ENCODE peak calls at places on chromosomes 11 and 22, in six cellular contexts. F, D, S, L, M and B are unnamed samples.
A peak's percentile ranks its signal among the peaks of the same experiment; 100 is the strongest.

GRCh38 chr22:23065495-23066122 is 4.7 kb upstream of the GNAZ start:
- DNase-seq in F (no peak), D (peak; percentile 4), S (no peak), L (peak; percentile 59), M (no peak), B (no peak)

GRCh38 chr11:74154621-74155281 is 16.1 kb downstream of the C2CD3 start:
- DNase-seq in F (peak; percentile 42), D (no peak), S (no peak), L (no peak), M (no peak), B (peak; percentile 11)

GRCh38 chr11:111298466-111299110 is at the start of gene POU2AF3:
- DNase-seq in F (no peak), D (peak; percentile 23), S (no peak), L (no peak), M (no peak), B (no peak)

GRCh38 chr11:29538339-29539036 is 478.3 kb downstream of the KCNA4 start:
- DNase-seq in F (no peak), D (no peak), S (no peak), L (no peak), M (no peak), B (no peak)

GRCh38 chr11:77771135-77771534 is 49.4 kb downstream of the RSF1 start:
- DNase-seq in F (no peak), D (no peak), S (no peak), L (no peak), M (no peak), B (no peak)

GRCh38 chr11:133889188-133889587 is 43.9 kb upstream of the SPATA19 start:
- DNase-seq in F (no peak), D (no peak), S (no peak), L (no peak), M (no peak), B (no peak)

GRCh38 chr22:36386900-36387663 is 685 bp downstream of the MYH9 start:
- DNase-seq in F (no peak), D (peak; percentile 28), S (no peak), L (no peak), M (no peak), B (peak; percentile 30)

GRCh38 chr11:47192111-47192510 is 5.9 kb upstream of the PACSIN3 start:
- DNase-seq in F (no peak), D (no peak), S (no peak), L (no peak), M (no peak), B (no peak)

GRCh38 chr11:24773326-24773725 is 276.5 kb downstream of the LUZP2 start:
- DNase-seq in F (no peak), D (no peak), S (no peak), L (no peak), M (no peak), B (no peak)

GRCh38 chr11:69442807-69443137 is 38.7 kb upstream of the LINC01488 start:
- DNase-seq in F (no peak), D (no peak), S (no peak), L (peak; percentile 67), M (peak; percentile 80), B (no peak)

GRCh38 chr11:17221968-17222367 is 14.2 kb upstream of the PIK3C2A start:
- DNase-seq in F (no peak), D (no peak), S (no peak), L (no peak), M (no peak), B (no peak)

GRCh38 chr11:130197386-130198035 is 37.9 kb downstream of the ST14 start:
- DNase-seq in F (no peak), D (no peak), S (no peak), L (no peak), M (no peak), B (no peak)

GRCh38 chr11:78801161-78801884 is 226.7 kb upstream of the NARS2 start:
- DNase-seq in F (peak; percentile 43), D (no peak), S (no peak), L (no peak), M (no peak), B (peak; percentile 91)

GRCh38 chr11:108511851-108512474 is 13.8 kb upstream of the POGLUT3 start:
- DNase-seq in F (peak; percentile 23), D (no peak), S (no peak), L (no peak), M (no peak), B (no peak)

GRCh38 chr11:19924321-19925115 is 211.9 kb downstream of the NAV2 start:
- DNase-seq in F (no peak), D (no peak), S (no peak), L (no peak), M (no peak), B (no peak)

DNA sequence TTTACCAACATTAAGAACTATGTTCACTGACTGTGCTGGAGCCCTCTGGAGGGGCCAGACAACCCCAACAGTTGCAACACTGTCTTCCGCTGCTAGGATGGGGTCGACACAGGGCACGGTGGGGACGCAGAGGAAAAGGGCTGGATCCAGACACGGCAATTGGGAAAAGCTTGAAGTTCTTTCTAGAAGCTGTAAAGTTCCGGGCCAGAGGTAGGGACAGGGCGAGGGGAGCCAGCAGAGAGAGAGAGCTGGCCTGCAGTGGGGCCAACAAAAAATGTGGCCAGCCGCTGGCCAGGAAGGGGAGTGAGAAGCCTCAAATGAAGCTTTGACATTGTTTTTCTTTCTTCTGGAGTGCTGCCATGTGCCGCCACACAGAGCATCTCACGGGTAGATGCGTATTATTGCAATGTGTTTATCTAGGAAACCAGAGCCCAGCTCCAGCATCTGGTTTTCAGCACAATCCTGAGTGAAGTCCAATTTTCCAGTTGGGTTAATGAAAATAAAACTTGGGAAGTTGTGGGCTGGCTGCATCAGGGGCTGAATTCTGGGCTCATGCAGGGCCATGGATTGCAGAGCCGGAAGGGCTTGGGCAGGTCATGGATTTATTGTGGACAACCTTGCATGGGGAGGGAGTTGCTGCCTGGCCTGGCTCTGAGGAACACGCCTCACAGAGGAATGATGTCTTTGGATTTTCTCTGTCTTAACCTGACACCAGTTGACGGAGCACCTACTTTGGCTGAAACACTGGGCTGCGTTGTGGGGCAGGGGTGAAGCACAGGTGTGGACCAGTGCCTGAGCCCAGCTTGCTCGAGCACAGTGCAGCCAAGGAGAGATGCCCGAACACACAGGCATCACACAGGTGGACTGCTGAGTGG is 67.6 kb upstream of the AMPD3 start:
- DNase-seq in F (no peak), D (no peak), S (no peak), L (no peak), M (no peak), B (peak; percentile 58)
- TF ChIP-seq JUN in F (no peak), D (no peak), S (no peak), L (no peak), M (no peak), B (no peak)

GRCh38 chr11:119218141-119218878 is 12.2 kb downstream of the CBL start:
- DNase-seq in F (peak; percentile 70), D (no peak), S (no peak), L (peak; percentile 31), M (no peak), B (peak; percentile 70)
- TF ChIP-seq MAX in F (no peak), D (no peak), S (no peak), L (no peak), M (no peak), B (no peak)

GRCh38 chr11:63534076-63534475 is 2.5 kb upstream of the PLAAT4 start:
- DNase-seq in F (no peak), D (no peak), S (no peak), L (no peak), M (no peak), B (no peak)

GRCh38 chr11:63536669-63537292 is at the start of gene PLAAT4:
- DNase-seq in F (no peak), D (no peak), S (no peak), L (no peak), M (peak; percentile 16), B (peak; percentile 50)

GRCh38 chr11:63534895-63535461 is 1.6 kb upstream of the PLAAT4 start:
- DNase-seq in F (no peak), D (no peak), S (no peak), L (no peak), M (no peak), B (no peak)

GRCh38 chr11:63535734-63536133 is 874 bp upstream of the PLAAT4 start:
- DNase-seq in F (no peak), D (no peak), S (no peak), L (no peak), M (no peak), B (no peak)

GRCh38 chr11:63537293-63538101 is 889 bp downstream of the PLAAT4 start:
- DNase-seq in F (no peak), D (no peak), S (no peak), L (no peak), M (no peak), B (peak; percentile 8)
- TF ChIP-seq JUN in F (no peak), D (no peak), S (no peak), L (no peak), M (no peak), B (no peak)

DNA sequence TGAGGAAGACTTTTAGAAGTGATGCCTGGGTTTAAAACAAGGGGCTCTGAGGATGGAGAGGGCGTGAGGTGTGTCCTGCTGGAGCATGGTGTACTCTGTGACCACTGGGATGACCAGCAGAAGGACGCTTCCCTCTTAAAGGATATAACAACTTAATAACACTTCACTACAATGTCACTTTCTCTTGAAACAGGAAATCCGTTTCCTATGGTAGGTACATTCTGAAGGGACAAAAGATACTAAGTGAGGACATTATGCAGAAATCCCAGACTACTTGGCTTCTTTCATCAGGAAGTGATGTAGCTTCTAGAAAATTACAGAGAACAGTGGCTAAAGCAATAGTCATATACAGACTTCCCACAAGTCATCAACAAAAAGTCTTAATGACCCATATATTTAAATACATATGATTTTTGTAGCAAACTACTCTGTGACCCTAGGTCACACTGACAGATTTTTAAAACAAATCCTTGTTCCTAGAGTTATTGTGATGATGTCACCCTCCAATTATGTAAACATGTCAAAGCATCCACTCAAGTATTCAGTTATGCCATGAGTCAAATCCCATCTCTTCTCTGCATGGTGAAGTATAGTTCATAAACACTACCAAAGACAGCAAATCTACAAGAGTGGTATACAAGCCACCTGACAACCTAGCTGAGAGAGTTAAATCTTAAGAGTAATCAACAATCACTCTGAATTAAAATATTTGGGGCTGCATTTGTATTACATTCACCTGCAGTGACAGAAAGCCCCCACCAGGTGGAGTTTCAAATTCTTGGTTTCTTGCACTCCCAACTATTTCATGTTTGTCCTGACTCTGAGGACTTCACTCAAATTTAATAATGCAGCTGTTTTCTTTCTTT is 32.8 kb downstream of the PITPNB start:
- DNase-seq in F (peak; percentile 10), D (peak; percentile 46), S (no peak), L (peak; percentile 33), M (peak; percentile 35), B (peak; percentile 85)
- TF ChIP-seq MAX in F (no peak), D (no peak), S (no peak), L (no peak), M (no peak), B (no peak)

DNA sequence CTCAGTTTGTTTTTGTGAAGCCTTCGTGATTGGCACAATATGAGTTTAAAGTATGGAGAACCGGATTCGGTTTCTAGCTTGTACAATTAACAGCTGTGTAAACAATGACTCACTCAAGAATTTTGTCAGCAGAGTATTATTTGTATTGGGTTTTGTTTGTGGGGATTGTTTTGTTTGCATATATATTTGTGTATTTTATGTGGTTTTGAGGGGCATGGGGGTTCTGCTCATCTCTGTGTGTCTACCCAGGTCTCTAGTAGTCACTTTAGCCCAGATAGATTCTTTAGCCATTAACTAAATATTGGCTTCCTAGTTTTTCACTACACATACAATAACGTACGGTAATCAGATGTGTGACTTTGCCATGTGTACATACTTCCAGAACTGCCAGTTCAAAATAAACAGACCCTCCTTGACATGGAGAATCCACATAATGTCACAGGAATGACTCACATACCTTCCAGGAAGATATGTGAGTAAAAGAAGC is 7.5 kb upstream of the MS4A7 start:
- DNase-seq in F (peak; percentile 19), D (no peak), S (no peak), L (no peak), M (peak; percentile 27), B (peak; percentile 72)
- TF ChIP-seq JUN in F (no peak), D (no peak), S (no peak), L (no peak), M (no peak), B (peak; percentile 65)